ENCODE peak calls at places on chromosomes 4 and X, in five cellular contexts. B, X, O, W and I are unnamed samples.

GRCh38 chr4:177047070-177047850 is 254.5 kb upstream of the VEGFC start:
- DNase-seq in B (peak; percentile 82), X (peak; percentile 59), O (peak; percentile 80), W (peak; percentile 81), I (peak; percentile 92)

GRCh38 chr4:4225915-4226605 is 669 bp downstream of the OTOP1 start:
- DNase-seq in W (no peak), X (no peak), O (peak; percentile 17), B (peak; percentile 3), I (no peak)

GRCh38 chrX:16838202-16839066 is 31.7 kb downstream of the RBBP7 start:
- DNase-seq in W (peak; percentile 57), O (no peak), X (no peak), B (peak; percentile 84), I (peak; percentile 83)

GRCh38 chrX:117274943-117275342 is 812.2 kb upstream of the CT83 start:
- DNase-seq in B (no peak), X (no peak), W (no peak), O (no peak), I (no peak)

GRCh38 chr4:56128231-56128630 is 179.5 kb downstream of the CEP135 start:
- DNase-seq in W (peak; percentile 49), X (no peak), B (no peak), O (no peak), I (peak; percentile 88)

GRCh38 chr4:7514281-7514680 is 79.6 kb upstream of the PSAPL1 start:
- DNase-seq in X (no peak), O (no peak), B (no peak), W (no peak), I (no peak)

GRCh38 chr4:77931452-77932135 is 69.0 kb downstream of the MRPL1 start:
- DNase-seq in W (peak; percentile 73), B (peak; percentile 78), O (no peak), X (no peak), I (peak; percentile 87)

GRCh38 chr4:77501851-77502250 is 103.8 kb upstream of the CXCL13 start:
- DNase-seq in W (no peak), O (no peak), B (no peak), X (no peak), I (no peak)

GRCh38 chr4:113979157-113979972 is at the start of gene ARSJ:
- DNase-seq in B (peak; percentile 86), O (peak; percentile 52), W (peak; percentile 75), X (peak; percentile 65), I (peak; percentile 86)

GRCh38 chr4:5381981-5382441 is 326.3 kb downstream of the EVC2 start:
- DNase-seq in O (peak; percentile 71), B (peak; percentile 90), X (peak; percentile 61), W (no peak), I (peak; percentile 11)

GRCh38 chr4:3233391-3234071 is 15.4 kb upstream of the MSANTD1 start:
- DNase-seq in B (peak; percentile 15), X (no peak), W (peak; percentile 29), O (no peak), I (peak; percentile 19)

DNA sequence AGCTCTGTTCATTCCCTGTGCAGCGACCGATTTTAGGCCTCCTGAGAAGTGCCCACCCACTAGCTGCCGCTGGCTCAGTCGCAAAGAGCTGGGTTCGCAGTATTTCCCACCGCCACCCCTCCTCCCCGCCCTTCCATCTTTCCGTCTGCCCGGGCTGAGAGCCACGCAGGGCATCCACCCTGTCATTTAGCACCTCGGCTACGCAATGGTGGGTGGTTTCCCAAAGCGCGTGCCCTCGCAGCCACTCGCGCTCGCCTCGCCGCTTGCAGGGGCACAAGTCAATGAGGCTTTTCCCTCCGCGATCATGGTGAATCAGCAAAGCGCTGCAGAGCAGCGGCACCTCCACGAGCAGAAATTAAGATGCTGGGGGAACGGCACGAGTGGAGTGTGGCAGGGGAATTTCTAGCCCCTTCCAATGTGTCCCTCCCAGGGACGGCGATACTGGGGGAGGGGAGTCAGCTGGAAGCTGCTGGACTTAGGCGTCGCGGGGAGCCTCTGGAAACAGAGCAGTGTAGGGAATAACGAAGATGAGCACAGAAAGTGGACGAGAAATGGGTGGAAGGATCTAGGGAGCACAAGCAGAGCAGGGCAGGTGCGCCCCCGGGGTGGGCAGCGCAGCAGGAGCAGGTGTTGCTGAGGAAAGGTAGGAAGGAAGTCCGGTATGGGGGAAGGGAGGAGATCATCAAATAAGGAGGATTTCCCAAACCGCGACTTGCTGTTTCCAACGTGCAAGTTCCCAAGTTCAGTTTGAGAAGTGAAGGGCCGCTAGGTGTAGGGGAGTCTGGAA is 2.4 kb upstream of the PTCHD1 start:
- DNase-seq in W (no peak), O (no peak), B (no peak), X (no peak), I (no peak)
- H3K4me3 ChIP-seq in W (no peak overlapping the region), O (no peak overlapping the region), B (no peak overlapping the region), X (no peak overlapping the region), I (no peak overlapping the region)

DNA sequence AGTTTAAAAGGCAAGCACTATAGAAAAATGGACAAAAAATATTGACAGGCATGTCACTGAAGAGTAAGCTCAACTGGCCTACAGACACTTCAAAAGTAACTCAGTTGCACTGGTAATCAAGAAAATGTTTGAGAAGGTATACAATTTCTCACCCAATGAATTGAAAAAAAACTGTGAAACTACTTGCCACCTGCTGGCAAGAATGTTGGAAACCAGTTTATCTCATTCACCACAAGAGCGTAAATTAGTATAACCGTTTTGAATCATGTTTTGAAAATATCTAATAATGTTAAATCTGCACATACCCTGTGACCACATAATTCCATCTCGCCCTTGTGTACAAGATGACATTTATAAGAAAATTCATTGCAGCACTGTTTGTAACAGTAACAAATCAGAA is 31.7 kb downstream of the TXK start:
- DNase-seq in B (no peak), O (no peak), X (no peak), W (no peak), I (no peak)
- TF ChIP-seq CTCF in B (peak; percentile 27), O (no peak), X (no peak), W (peak; percentile 41), I (peak; percentile 1)

GRCh38 chrX:104567506-104567905 is 1.5 kb downstream of the IL1RAPL2 start:
- DNase-seq in B (no peak), W (no peak), O (no peak), X (no peak), I (no peak)

GRCh38 chrX:104564921-104565703 is 887 bp upstream of the IL1RAPL2 start:
- DNase-seq in B (no peak), X (no peak), O (no peak), W (peak; percentile 11), I (no peak)

GRCh38 chrX:104565791-104566687 is at the start of gene IL1RAPL2:
- DNase-seq in X (no peak), B (peak; percentile 17), O (peak; percentile 38), W (peak; percentile 62), I (peak; percentile 22)

GRCh38 chrX:104566921-104567501 is 1.0 kb downstream of the IL1RAPL2 start:
- DNase-seq in B (no peak), X (no peak), W (peak; percentile 0), O (no peak), I (no peak)

DNA sequence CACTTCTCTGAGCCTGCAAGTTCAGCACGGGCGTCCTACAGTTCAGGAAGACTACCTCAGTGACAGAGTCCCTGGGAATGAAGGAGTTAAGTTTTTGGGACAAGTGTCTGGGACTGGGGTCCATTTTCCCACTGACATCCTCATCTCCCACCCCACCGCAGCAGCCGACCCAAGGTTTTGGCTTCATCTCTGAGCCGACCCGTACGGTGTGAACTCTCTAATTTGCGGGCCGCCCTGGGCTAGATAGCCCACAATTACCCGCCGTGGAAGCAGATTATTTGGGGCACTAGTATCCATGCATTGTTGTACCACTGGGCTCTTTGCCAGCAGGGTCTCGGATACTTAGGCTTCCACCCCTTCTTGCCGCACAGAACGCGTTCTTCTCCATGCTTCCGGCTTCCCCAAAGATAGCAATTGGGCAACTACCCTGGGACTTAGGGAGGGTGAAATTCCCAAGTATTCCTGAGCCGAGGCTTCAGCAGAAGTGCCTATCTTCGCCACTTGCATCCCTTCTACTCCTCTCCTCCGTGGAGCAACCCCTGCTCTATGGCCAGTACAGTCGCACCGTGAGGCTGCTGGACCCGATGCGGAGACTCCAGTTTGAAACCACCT is 2.4 kb downstream of the IL1RAPL2 start:
- DNase-seq in W (no peak), X (no peak), O (no peak), B (no peak), I (no peak)
- H3K4me3 ChIP-seq in W (no peak overlapping the region), X (no peak overlapping the region), O (no peak overlapping the region), B (no peak overlapping the region), I (no peak overlapping the region)

DNA sequence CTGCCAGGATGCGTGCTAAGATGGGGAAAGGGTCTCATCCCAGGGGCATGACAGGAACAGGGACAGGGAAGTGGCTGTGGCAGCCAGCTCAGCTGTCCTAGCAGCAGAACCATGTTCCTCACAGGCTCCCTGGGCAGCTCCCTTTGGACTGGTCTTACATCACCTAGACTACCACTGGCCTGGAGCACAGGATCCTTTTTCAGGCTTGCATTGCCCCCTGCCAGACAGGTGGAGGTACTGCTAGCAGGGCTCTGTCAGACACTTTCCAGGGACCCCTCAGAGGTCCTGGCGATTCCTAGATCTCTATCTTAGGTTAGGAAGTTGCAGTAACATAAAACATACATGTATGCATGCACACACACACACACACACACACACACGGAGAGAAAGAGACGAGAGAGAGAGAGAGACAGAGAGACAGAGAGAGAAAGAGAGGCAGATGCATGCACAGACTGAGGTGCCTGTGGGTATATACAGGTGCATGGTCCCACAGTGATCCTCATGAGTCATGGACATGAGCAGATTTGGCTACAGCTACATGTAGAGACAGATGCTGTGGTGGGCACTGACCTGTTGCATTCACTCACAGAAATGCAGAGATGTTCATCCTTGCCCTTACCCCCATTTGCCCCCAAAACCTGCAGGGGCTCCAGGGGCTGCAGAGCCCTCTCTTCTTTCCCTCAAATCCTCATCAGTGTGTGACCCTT is 63.6 kb downstream of the STARD8 start:
- DNase-seq in W (peak; percentile 59), B (peak; percentile 37), X (no peak), O (peak; percentile 68), I (peak; percentile 59)
- TF ChIP-seq CTCF in W (peak; percentile 63), B (peak; percentile 54), X (peak; percentile 66), O (peak; percentile 74), I (peak; percentile 62)